ENCODE peak calls at places on chromosome 20, in seven cellular contexts. L is stomach, E is PC-3, B is Peyer's patch, O is psoas muscle, K is suprapubic skin, G is heart right ventricle. J is an unnamed sample.

GRCh38 chr20:47973519-47974233 is 188.4 kb upstream of the SULF2 start:
- DNase-seq in L (no peak), E (peak), B (no peak), O (no peak), K (no peak), G (peak), J (peak)

GRCh38 chr20:59831024-59831900 is 102.2 kb downstream of the SYCP2 start:
- DNase-seq in L (peak), E (peak), B (peak), O (no peak), K (peak), G (no peak), J (no peak)

GRCh38 chr20:52420805-52421204 is 229.2 kb upstream of the ZFP64 start:
- DNase-seq in L (no peak), E (no peak), B (no peak), O (no peak), K (no peak), G (no peak), J (no peak)

GRCh38 chr20:1462834-1463233 is 3.8 kb downstream of the NSFL1C start:
- DNase-seq in L (no peak), E (no peak), B (no peak), O (no peak), K (no peak), G (no peak), J (no peak)

GRCh38 chr20:57398231-57398821 is 7.1 kb downstream of the RBM38 start:
- DNase-seq in L (peak), E (no peak), B (peak), O (peak), K (no peak), G (peak), J (no peak)

GRCh38 chr20:53080969-53081871 is 109.1 kb downstream of the TSHZ2 start:
- DNase-seq in L (peak), E (peak), B (no peak), O (no peak), K (no peak), G (no peak), J (no peak)

GRCh38 chr20:56088381-56088780 is 83.1 kb upstream of the CBLN4 start:
- DNase-seq in L (no peak), E (no peak), B (no peak), O (no peak), K (no peak), G (no peak), J (no peak)

GRCh38 chr20:1469925-1470571 is 3.4 kb upstream of the NSFL1C start:
- DNase-seq in L (peak), E (peak), B (peak), O (peak), K (peak), G (peak), J (peak)

GRCh38 chr20:845226-845868 is 11.8 kb downstream of the FAM110A start:
- DNase-seq in L (no peak), E (no peak), B (no peak), O (no peak), K (no peak), G (no peak), J (no peak)

GRCh38 chr20:59572515-59572914 is 31.8 kb upstream of the PHACTR3 start:
- DNase-seq in L (no peak), E (no peak), B (no peak), O (no peak), K (no peak), G (no peak), J (no peak)

GRCh38 chr20:14203657-14204056 is 133.8 kb downstream of the FLRT3 start:
- DNase-seq in L (no peak), E (no peak), B (no peak), O (no peak), K (no peak), G (no peak), J (no peak)

GRCh38 chr20:58216334-58216733 is 12.1 kb downstream of the ANKRD60 start:
- DNase-seq in L (no peak), E (no peak), B (no peak), O (no peak), K (no peak), G (no peak), J (no peak)

GRCh38 chr20:3135507-3136070 is 24.1 kb downstream of the FASTKD5 start:
- DNase-seq in L (no peak), E (peak), B (no peak), O (no peak), K (no peak), G (no peak), J (peak)

GRCh38 chr20:20205862-20206236 is 153.5 kb downstream of the CFAP61 start:
- DNase-seq in L (no peak), E (no peak), B (no peak), O (no peak), K (no peak), G (no peak), J (no peak)
- TF ChIP-seq CTCF in L (no peak), E (no peak), B (no peak), O (no peak), K (no peak), G (no peak), J (no peak)

GRCh38 chr20:64080013-64080812 is at the start of gene OPRL1:
- DNase-seq in L (no peak), E (peak), B (no peak), O (peak), K (no peak), G (no peak), J (no peak)
- H3K27ac ChIP-seq in L (peak), E (peak), B (peak), O (peak), K (peak), G (peak), J (no peak)

DNA sequence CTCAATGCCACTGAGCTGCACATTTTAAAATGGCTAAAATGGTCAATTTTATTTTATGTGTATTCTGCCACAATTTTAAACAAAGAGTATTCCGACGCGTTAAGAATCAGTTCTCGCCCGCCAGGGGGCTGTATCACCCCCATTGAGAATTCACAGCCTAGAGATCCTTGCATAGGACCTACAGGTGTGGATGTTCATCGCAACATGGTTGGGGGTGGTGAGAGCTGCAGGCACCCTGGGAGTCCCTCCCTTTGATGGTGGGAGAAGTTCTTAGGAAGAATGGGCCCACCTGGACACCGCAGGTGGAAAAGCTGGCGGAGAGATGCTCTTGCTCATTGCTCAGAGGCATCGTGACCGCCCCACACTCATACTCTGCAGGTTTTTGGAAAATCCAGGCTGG is 63.5 kb downstream of the SLC2A10 start:
- DNase-seq in L (no peak), E (no peak), B (no peak), O (no peak), K (no peak), G (no peak), J (no peak)
- TF ChIP-seq CTCF in L (no peak), E (peak), B (no peak), O (no peak), K (no peak), G (no peak), J (peak)

GRCh38 chr20:61330441-61330840 is 78.4 kb downstream of the CDH4 start:
- DNase-seq in L (no peak), E (no peak), B (no peak), O (no peak), K (no peak), G (no peak), J (no peak)

GRCh38 chr20:61328906-61329558 is 77.0 kb downstream of the CDH4 start:
- DNase-seq in L (no peak), E (no peak), B (no peak), O (peak), K (no peak), G (no peak), J (no peak)

GRCh38 chr20:61331542-61331941 is 79.5 kb downstream of the CDH4 start:
- DNase-seq in L (no peak), E (no peak), B (peak), O (no peak), K (no peak), G (no peak), J (no peak)

GRCh38 chr20:61333484-61334108 is 81.5 kb downstream of the CDH4 start:
- DNase-seq in L (no peak), E (no peak), B (no peak), O (no peak), K (no peak), G (no peak), J (no peak)

GRCh38 chr20:61332016-61332975 is 80.2 kb downstream of the CDH4 start:
- DNase-seq in L (no peak), E (no peak), B (no peak), O (no peak), K (no peak), G (no peak), J (no peak)
- H3K27ac ChIP-seq in L (no peak), E (no peak), B (no peak), O (no peak), K (no peak), G (no peak), J (no peak)

DNA sequence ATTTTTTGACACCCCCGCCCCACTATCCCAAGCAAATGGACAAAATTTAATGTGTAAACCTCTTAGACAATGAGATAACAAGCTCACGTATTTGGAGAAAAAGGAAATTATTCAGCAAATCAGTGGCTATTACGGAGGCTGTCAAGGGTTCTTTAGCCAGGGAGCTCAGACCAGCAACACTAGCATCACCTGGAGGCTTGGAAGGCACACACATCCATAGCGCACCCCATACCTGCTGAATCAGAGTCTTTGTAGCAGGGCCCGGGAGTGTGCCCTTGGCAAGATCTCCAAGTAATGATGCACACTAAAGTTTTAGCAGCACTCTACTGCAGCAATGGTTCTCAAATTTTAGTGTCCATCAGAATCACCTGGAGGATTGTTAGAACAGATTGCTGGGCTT is 223.2 kb upstream of the BTBD3 start:
- DNase-seq in L (no peak), E (no peak), B (no peak), O (no peak), K (no peak), G (no peak), J (no peak)
- TF ChIP-seq CTCF in L (no peak), E (no peak), B (no peak), O (no peak), K (no peak), G (no peak), J (no peak)

DNA sequence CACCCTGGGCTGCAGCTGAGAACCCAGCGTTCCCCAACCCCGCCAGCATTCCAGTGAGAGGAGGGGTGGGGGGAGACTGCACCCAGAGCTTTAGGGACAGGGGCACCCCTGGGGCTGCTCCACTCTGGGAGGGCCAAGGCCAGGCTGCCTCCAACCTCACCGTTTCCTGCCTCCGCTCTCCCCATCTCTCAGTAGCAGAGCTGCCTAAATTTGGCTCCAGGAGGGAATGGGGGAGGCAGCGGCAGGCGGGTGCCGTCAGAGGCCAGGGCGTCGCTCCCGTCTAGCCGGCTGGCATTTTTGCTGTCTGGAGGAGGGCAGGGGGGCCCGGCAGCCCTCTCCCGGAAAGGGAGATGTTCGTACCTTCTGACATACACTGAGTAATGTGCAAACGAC is 46.6 kb downstream of the NOL4L start:
- DNase-seq in L (no peak), E (no peak), B (no peak), O (no peak), K (no peak), G (no peak), J (peak)
- H3K27ac ChIP-seq in L (peak), E (no peak), B (peak), O (no peak), K (no peak), G (no peak), J (no peak)

GRCh38 chr20:41064377-41064776 is 35.8 kb downstream of the TOP1 start:
- DNase-seq in L (no peak), E (no peak), B (no peak), O (no peak), K (no peak), G (no peak), J (no peak)
- TF ChIP-seq CTCF in L (no peak), E (no peak), B (no peak), O (no peak), K (no peak), G (no peak), J (no peak)

GRCh38 chr20:19026901-19027644 is 185.4 kb upstream of the SLC24A3 start:
- DNase-seq in L (no peak), E (no peak), B (no peak), O (no peak), K (no peak), G (no peak), J (no peak)
- H3K27ac ChIP-seq in L (no peak), E (no peak), B (no peak), O (no peak), K (no peak), G (peak), J (no peak)

DNA sequence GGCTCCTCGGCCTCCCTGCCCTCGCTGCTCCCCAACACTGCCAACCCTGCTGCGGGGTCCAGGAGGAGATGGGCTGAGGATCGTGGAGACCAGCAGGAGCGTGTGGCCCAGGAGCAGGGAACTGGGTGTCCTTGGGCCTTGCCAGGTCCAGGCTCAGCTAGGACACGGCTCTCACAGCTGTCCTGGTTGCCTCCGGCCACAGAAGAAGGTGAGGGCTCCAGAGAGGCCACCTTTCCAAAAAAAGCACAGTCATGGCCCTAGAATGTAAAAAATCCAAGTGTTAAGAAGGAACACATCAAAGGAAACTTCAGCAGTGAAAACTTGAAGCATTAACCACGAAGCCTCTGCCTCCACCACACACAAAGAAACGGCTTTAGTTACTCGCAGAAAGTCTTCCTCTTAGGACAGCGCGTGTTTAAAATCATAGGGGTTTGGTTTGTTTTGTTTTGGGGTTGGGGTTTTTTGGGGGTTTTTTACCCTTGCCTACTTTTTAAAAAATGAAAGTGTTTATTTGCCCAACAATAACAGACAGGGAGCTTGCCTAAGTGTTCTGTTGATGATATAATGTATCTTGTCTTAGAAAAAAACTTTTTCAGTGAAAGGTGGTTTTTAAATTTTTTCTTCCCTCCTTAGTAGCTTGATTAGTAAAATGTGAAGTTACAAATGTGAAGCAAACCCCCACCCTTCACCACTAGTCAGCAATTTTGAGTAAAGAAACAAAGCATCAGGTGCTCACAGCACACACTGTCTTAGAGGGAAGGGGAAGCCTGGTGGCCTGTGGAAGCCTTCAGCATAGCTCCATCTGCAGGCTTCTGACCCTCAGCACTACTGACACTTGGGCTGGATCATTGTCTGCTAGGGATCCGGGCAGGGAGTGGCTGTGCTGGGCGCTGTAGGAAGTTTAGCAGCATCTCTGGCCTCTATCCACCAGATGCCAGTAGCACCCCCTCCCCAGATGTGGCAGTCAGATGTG is 60.0 kb downstream of the PTPN1 start:
- DNase-seq in L (no peak), E (peak), B (no peak), O (no peak), K (no peak), G (no peak), J (peak)
- TF ChIP-seq CTCF in L (no peak), E (peak), B (peak), O (no peak), K (no peak), G (peak), J (peak)

GRCh38 chr20:36447101-36447500 is 94.2 kb upstream of the MYL9 start:
- DNase-seq in L (no peak), E (peak), B (no peak), O (no peak), K (no peak), G (no peak), J (no peak)
- H3K27ac ChIP-seq in L (no peak), E (no peak), B (no peak), O (no peak), K (no peak), G (no peak), J (no peak)